ENCODE peak calls at places on chromosome 15, in four cellular contexts. One of them, this sample, is unnamed.

GRCh38 chr15:63448261-63448660 is 56.1 kb upstream of the USP3 start:
- DNase-seq in transverse colon: no peak
- DNase-seq in psoas muscle: no peak
- DNase-seq in Panc1: no peak
- DNase-seq in this sample: no peak

GRCh38 chr15:94666553-94666952 is 435.2 kb downstream of the MCTP2 start:
- DNase-seq in transverse colon: no peak
- DNase-seq in psoas muscle: no peak
- DNase-seq in Panc1: no peak
- DNase-seq in this sample: no peak

GRCh38 chr15:86735244-86736040 is 655.8 kb downstream of the AGBL1 start:
- DNase-seq in psoas muscle: no peak
- DNase-seq in Panc1: no peak
- DNase-seq in transverse colon: peak; percentile 45
- DNase-seq in this sample: no peak

GRCh38 chr15:62962101-62962995 is 80.2 kb upstream of the TPM1 start:
- DNase-seq in transverse colon: no peak
- DNase-seq in psoas muscle: no peak
- DNase-seq in Panc1: no peak
- DNase-seq in this sample: no peak

GRCh38 chr15:68815598-68815997 is 5.1 kb downstream of the ANP32A start:
- DNase-seq in psoas muscle: no peak
- DNase-seq in Panc1: no peak
- DNase-seq in transverse colon: no peak
- DNase-seq in this sample: no peak

GRCh38 chr15:88729581-88729980 is 73.7 kb upstream of the ACAN start:
- DNase-seq in transverse colon: no peak
- DNase-seq in Panc1: no peak
- DNase-seq in psoas muscle: no peak
- DNase-seq in this sample: no peak

GRCh38 chr15:31270767-31271166 is 55.9 kb upstream of the KLF13 start:
- DNase-seq in psoas muscle: peak; percentile 19
- DNase-seq in Panc1: no peak
- DNase-seq in transverse colon: peak; percentile 4
- DNase-seq in this sample: no peak

GRCh38 chr15:39088186-39088585 is 492.7 kb upstream of the THBS1 start:
- DNase-seq in transverse colon: no peak
- DNase-seq in psoas muscle: no peak
- DNase-seq in Panc1: no peak
- DNase-seq in this sample: no peak

GRCh38 chr15:36903195-36903594 is 197.2 kb downstream of the MEIS2 start:
- DNase-seq in Panc1: no peak
- DNase-seq in psoas muscle: no peak
- DNase-seq in transverse colon: no peak
- DNase-seq in this sample: no peak

GRCh38 chr15:64144565-64145281 is 6.8 kb upstream of the SNX22 start:
- DNase-seq in psoas muscle: no peak
- DNase-seq in Panc1: no peak
- DNase-seq in transverse colon: no peak
- DNase-seq in this sample: no peak

GRCh38 chr15:28191832-28192231 is 92.7 kb upstream of the OCA2 start:
- DNase-seq in transverse colon: peak; percentile 17
- DNase-seq in Panc1: no peak
- DNase-seq in psoas muscle: peak; percentile 71
- DNase-seq in this sample: no peak

GRCh38 chr15:75233504-75234190 is 24.5 kb upstream of the GOLGA6C start:
- DNase-seq in psoas muscle: peak; percentile 24
- DNase-seq in transverse colon: peak; percentile 2
- DNase-seq in Panc1: no peak
- DNase-seq in this sample: peak; percentile 21

GRCh38 chr15:34019369-34019990 is 19.5 kb downstream of the AVEN start:
- DNase-seq in psoas muscle: no peak
- DNase-seq in transverse colon: no peak
- DNase-seq in Panc1: no peak
- DNase-seq in this sample: no peak

GRCh38 chr15:63244399-63244798 is 33.0 kb upstream of the APH1B start:
- DNase-seq in Panc1: no peak
- DNase-seq in psoas muscle: no peak
- DNase-seq in transverse colon: no peak
- DNase-seq in this sample: no peak

GRCh38 chr15:100426893-100427292 is 85.1 kb upstream of the ADAMTS17 start:
- DNase-seq in Panc1: no peak
- DNase-seq in psoas muscle: peak; percentile 83
- DNase-seq in transverse colon: no peak
- DNase-seq in this sample: no peak

GRCh38 chr15:84681822-84682221 is 23.8 kb upstream of the NMB start:
- DNase-seq in psoas muscle: no peak
- DNase-seq in Panc1: no peak
- DNase-seq in transverse colon: no peak
- DNase-seq in this sample: no peak

GRCh38 chr15:75104804-75105557 is 81.6 kb downstream of the PPCDC start:
- DNase-seq in Panc1: peak; percentile 50
- DNase-seq in transverse colon: peak; percentile 50
- DNase-seq in psoas muscle: no peak
- DNase-seq in this sample: peak; percentile 67

GRCh38 chr15:81411969-81412633 is 38.1 kb upstream of the TMC3 start:
- DNase-seq in transverse colon: no peak
- DNase-seq in Panc1: no peak
- DNase-seq in psoas muscle: no peak
- DNase-seq in this sample: no peak

GRCh38 chr15:81410318-81410753 is 36.3 kb upstream of the TMC3 start:
- DNase-seq in psoas muscle: peak; percentile 71
- DNase-seq in Panc1: peak; percentile 50
- DNase-seq in transverse colon: no peak
- DNase-seq in this sample: peak; percentile 46

GRCh38 chr15:81407679-81408078 is 33.7 kb upstream of the TMC3 start:
- DNase-seq in Panc1: no peak
- DNase-seq in transverse colon: no peak
- DNase-seq in psoas muscle: no peak
- DNase-seq in this sample: no peak

GRCh38 chr15:81413851-81414250 is 39.8 kb upstream of the TMC3 start:
- DNase-seq in psoas muscle: no peak
- DNase-seq in Panc1: no peak
- DNase-seq in transverse colon: no peak
- DNase-seq in this sample: no peak

DNA sequence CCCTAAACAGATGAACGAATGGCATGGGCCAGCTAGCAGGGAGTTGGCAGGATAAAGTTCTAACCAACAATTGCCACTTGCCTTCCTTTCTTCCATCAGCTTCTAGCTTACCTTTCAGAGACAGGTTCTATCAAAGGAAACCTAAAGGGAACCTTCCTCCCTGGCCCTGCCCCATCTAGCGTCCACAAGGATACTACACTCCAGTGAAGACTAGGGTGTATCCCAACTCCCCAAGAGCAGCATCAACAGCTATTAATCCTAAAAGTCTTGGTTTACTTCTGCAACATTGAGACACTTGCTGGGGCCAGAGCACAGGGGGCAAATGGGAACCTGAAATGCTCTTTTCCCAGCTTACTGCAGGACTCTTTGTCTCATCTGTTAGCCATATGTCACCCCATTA is 37.0 kb upstream of the TMC3 start:
- DNase-seq in psoas muscle: no peak
- DNase-seq in transverse colon: no peak
- DNase-seq in Panc1: no peak
- DNase-seq in this sample: no peak
- TF ChIP-seq CTCF in psoas muscle: no peak
- TF ChIP-seq CTCF in transverse colon: no peak
- TF ChIP-seq CTCF in Panc1: no peak
- TF ChIP-seq CTCF in this sample: no peak

DNA sequence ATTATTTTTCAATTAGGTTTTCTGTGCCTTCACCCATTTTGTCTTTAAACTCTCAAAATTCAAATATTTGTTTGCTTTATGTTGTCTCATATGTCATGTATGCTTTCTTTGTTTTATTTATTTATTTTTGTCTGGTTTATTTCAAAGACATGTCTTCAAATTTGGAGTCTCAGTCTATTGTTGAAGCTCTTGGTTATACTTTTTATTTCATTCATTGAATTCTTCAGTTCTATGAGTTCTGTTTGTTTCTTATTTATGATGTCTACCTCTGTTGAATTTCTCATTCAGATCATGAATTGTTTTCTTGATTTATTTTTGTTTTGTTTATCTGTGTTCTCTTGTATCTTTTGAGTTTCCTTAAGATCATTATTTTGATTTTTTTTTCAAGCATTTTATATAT is 55.6 kb downstream of the AP4E1 start:
- DNase-seq in Panc1: no peak
- DNase-seq in transverse colon: no peak
- DNase-seq in psoas muscle: no peak
- DNase-seq in this sample: no peak
- H3K9me3 ChIP-seq in Panc1: peaks cover 5% of the 10 kb centered on the region
- H3K9me3 ChIP-seq in transverse colon: peaks cover 32% of the 10 kb centered on the region
- H3K9me3 ChIP-seq in psoas muscle: peaks cover 40% of the 10 kb centered on the region
- H3K9me3 ChIP-seq in this sample: no peaks in the 10 kb centered on the region

GRCh38 chr15:73598540-73599195 is 34.5 kb downstream of the NPTN start:
- DNase-seq in transverse colon: no peak
- DNase-seq in psoas muscle: no peak
- DNase-seq in Panc1: no peak
- DNase-seq in this sample: no peak
- H3K27ac ChIP-seq in transverse colon: peak overlapping the region; percentile 38
- H3K27ac ChIP-seq in psoas muscle: no peak overlapping the region
- H3K27ac ChIP-seq in Panc1: no peak overlapping the region
- H3K27ac ChIP-seq in this sample: no peak overlapping the region

DNA sequence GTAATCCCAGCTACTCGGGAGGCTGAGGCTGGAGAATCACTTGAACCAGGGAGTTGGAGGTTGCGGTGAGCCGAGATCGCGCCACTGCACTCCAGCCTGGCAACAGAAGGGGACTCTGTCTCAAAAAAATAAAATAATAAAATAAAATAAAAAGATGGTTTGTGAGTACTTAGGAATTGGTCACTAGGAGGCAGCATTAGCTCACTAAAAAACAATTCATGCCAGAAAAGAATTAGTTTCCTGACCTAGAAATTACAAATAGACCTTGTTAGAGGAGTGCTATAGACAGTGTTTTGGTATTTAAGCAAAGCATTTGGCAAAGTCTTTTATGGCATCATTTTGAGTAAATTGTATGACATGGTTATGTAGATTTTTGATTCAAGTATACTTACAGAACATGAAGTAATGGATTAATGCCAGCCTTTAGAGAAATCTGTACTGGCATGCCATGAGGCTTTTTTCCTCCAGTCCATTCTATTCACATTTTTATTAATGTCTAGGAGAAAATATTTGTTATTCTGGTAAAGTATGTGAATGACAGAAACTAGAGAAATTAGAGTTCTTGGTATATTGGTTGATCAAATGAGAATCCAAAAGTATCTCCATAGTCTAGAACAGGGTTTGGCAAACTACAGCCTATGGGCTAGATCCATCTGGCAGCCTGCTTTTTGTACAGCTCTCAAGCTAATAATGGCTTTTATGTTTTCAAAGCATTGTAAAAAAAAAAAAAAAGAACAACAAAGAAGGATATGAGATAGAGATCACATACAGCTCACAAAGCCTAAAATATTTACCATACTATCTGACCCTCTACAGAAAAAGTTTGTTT is 81.6 kb downstream of the LRRC49 start:
- DNase-seq in Panc1: peak; percentile 15
- DNase-seq in psoas muscle: no peak
- DNase-seq in transverse colon: no peak
- DNase-seq in this sample: no peak
- TF ChIP-seq CTCF in Panc1: peak; percentile 74
- TF ChIP-seq CTCF in psoas muscle: peak; percentile 20
- TF ChIP-seq CTCF in transverse colon: peak; percentile 47
- TF ChIP-seq CTCF in this sample: no peak